ENCODE peak calls at places on chromosomes 13 and 19, in six cellular contexts. V, A, O, B, M and Q are unnamed samples.

GRCh38 chr19:39645800-39646411 is 9.8 kb upstream of the LGALS16 start:
- DNase-seq in O (peak; percentile 38), B (peak; percentile 32), A (no peak), V (no peak), M (peak; percentile 30), Q (peak; percentile 29)

GRCh38 chr13:99608345-99608744 is 107.1 kb downstream of the TM9SF2 start:
- DNase-seq in A (no peak), M (no peak), B (no peak), V (no peak), O (no peak), Q (no peak)

GRCh38 chr13:33169273-33169980 is 116.1 kb downstream of the STARD13 start:
- DNase-seq in M (peak; percentile 80), B (peak; percentile 46), O (no peak), A (peak; percentile 50), V (no peak), Q (peak; percentile 75)

GRCh38 chr13:34467450-34468083 is 474.5 kb upstream of the NBEA start:
- DNase-seq in B (no peak), M (no peak), A (no peak), V (no peak), O (no peak), Q (no peak)

GRCh38 chr13:46124531-46124966 is 19.7 kb upstream of the CPB2 start:
- DNase-seq in M (no peak), V (no peak), A (no peak), O (no peak), B (no peak), Q (no peak)

GRCh38 chr19:2552859-2553258 is 76.9 kb downstream of the GADD45B start:
- DNase-seq in M (no peak), B (no peak), A (no peak), V (no peak), O (no peak), Q (no peak)

GRCh38 chr13:76723551-76724232 is 162.5 kb downstream of the KCTD12 start:
- DNase-seq in B (peak; percentile 89), A (peak; percentile 54), O (no peak), M (peak; percentile 82), V (peak; percentile 21), Q (peak; percentile 96)

GRCh38 chr19:1067341-1068103 is 555 bp downstream of the ARHGAP45 start:
- DNase-seq in V (no peak), B (no peak), A (no peak), M (no peak), O (no peak), Q (no peak)

GRCh38 chr19:8158411-8159074 is 9.2 kb upstream of the FBN3 start:
- DNase-seq in V (no peak), B (peak; percentile 83), A (peak; percentile 58), M (peak; percentile 92), O (peak; percentile 69), Q (peak; percentile 88)

GRCh38 chr13:22447132-22447886 is 733.5 kb upstream of the SGCG start:
- DNase-seq in M (no peak), V (no peak), A (no peak), B (no peak), O (no peak), Q (no peak)

GRCh38 chr19:17641846-17642245 is 46.3 kb downstream of the UNC13A start:
- DNase-seq in V (no peak), O (no peak), A (no peak), M (no peak), B (no peak), Q (no peak)

GRCh38 chr13:74134777-74135305 is 637 bp upstream of the KLF12 start:
- DNase-seq in A (no peak), O (no peak), V (no peak), B (peak; percentile 74), M (no peak), Q (no peak)

GRCh38 chr13:65913173-65913572 is 1317.0 kb downstream of the PCDH9 start:
- DNase-seq in A (peak; percentile 24), V (no peak), O (no peak), B (peak; percentile 87), M (peak; percentile 84), Q (peak; percentile 88)

GRCh38 chr19:50702158-50702869 is 17.3 kb downstream of the SHANK1 start:
- DNase-seq in A (no peak), B (no peak), O (no peak), V (no peak), M (no peak), Q (no peak)

GRCh38 chr13:40192516-40193257 is 473.8 kb downstream of the FOXO1 start:
- DNase-seq in O (no peak), A (no peak), B (no peak), M (no peak), V (no peak), Q (no peak)

GRCh38 chr19:13794388-13794751 is 873 bp upstream of the ZSWIM4 start:
- DNase-seq in M (peak; percentile 99), O (no peak), V (peak; percentile 91), A (peak; percentile 87), B (peak; percentile 77), Q (peak; percentile 94)

GRCh38 chr13:112434032-112434431 is 57.9 kb downstream of the SPACA7 start:
- DNase-seq in A (no peak), B (no peak), O (no peak), V (no peak), M (no peak), Q (no peak)

GRCh38 chr19:30208661-30209060 is 163.5 kb upstream of the ZNF536 start:
- DNase-seq in A (no peak), B (no peak), O (no peak), V (no peak), M (no peak), Q (no peak)

GRCh38 chr13:98344392-98344791 is 167.3 kb upstream of the RNF113B start:
- DNase-seq in V (no peak), B (no peak), M (no peak), O (no peak), A (no peak), Q (no peak)

GRCh38 chr19:18385675-18386542 is at the start of gene GDF15:
- DNase-seq in O (no peak), V (peak; percentile 48), M (peak; percentile 92), A (peak; percentile 77), B (peak; percentile 43), Q (peak; percentile 98)

GRCh38 chr13:26584713-26585112 is 27.2 kb downstream of the WASF3 start:
- DNase-seq in M (peak; percentile 42), A (no peak), B (peak; percentile 73), O (no peak), V (no peak), Q (peak; percentile 84)

GRCh38 chr19:15840833-15841232 is 25.4 kb upstream of the OR10H1 start:
- DNase-seq in V (no peak), B (no peak), A (no peak), M (no peak), O (no peak), Q (no peak)

GRCh38 chr19:15841875-15842569 is 26.6 kb upstream of the OR10H1 start:
- DNase-seq in B (no peak), M (no peak), O (no peak), A (no peak), V (no peak), Q (no peak)

GRCh38 chr19:15836345-15836594 is 20.8 kb upstream of the OR10H1 start:
- DNase-seq in A (no peak), B (no peak), O (no peak), M (no peak), V (no peak), Q (peak; percentile 14)

GRCh38 chr19:15831626-15832025 is 16.2 kb upstream of the OR10H1 start:
- DNase-seq in A (no peak), O (no peak), V (no peak), B (no peak), M (no peak), Q (no peak)

GRCh38 chr19:15836595-15837398 is 21.3 kb upstream of the OR10H1 start:
- DNase-seq in O (peak; percentile 87), A (peak; percentile 79), V (peak; percentile 97), B (peak; percentile 98), M (peak; percentile 97), Q (peak; percentile 90)
- H3K4me3 ChIP-seq in O (no peak overlapping the region), A (peak overlapping the region; percentile 77), V (peak overlapping the region; percentile 76), B (peak overlapping the region; percentile 88), M (no peak overlapping the region), Q (peak overlapping the region; percentile 76)

DNA sequence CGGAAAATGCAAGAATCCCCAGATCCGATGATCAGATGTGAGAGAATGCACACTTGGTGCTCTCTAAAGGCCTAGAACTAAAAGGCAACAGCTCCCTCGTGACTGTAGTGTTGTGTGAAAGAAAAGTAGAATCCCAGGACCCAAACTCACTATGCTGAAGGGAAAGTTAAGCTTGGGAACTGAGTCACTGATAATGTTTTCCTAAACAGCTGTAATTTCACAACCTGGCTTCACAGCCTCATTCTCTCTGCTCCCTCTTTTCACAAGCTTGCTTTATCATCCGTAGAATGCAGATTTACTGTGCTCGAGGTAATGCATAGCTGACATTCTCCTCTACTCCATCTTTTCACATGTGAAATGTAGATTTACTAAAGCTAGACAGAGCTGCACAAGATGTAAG is 111.0 kb downstream of the TNFRSF19 start:
- DNase-seq in B (peak; percentile 63), O (no peak), M (peak; percentile 86), V (no peak), A (no peak), Q (peak; percentile 76)
- H3K4me3 ChIP-seq in B (no peak overlapping the region), O (no peak overlapping the region), M (no peak overlapping the region), V (no peak overlapping the region), A (no peak overlapping the region), Q (no peak overlapping the region)

DNA sequence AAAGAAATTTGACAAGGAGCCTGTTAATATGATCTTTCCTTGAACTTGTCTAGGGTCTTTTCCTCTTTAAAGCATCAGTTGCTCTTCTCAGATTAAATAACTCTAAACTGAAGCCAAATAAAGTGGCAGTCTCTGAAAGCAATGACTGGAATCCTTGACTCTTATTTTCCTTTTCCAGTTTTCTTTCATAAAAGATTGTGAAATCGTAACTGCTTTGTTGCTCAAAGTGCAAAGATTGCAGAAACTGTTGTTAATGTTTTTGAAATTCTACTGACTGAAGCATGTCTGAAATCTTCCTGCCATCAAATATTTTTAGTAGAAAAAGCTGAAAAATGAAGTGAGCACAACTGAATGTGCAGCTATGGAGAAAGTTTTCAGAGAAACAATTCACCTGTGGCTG is 1.9 kb downstream of the NHLRC3 start:
- DNase-seq in V (no peak), B (peak; percentile 77), O (no peak), M (peak; percentile 19), A (no peak), Q (peak; percentile 11)
- H3K4me3 ChIP-seq in V (no peak overlapping the region), B (peak overlapping the region; percentile 99), O (no peak overlapping the region), M (no peak overlapping the region), A (no peak overlapping the region), Q (no peak overlapping the region)

DNA sequence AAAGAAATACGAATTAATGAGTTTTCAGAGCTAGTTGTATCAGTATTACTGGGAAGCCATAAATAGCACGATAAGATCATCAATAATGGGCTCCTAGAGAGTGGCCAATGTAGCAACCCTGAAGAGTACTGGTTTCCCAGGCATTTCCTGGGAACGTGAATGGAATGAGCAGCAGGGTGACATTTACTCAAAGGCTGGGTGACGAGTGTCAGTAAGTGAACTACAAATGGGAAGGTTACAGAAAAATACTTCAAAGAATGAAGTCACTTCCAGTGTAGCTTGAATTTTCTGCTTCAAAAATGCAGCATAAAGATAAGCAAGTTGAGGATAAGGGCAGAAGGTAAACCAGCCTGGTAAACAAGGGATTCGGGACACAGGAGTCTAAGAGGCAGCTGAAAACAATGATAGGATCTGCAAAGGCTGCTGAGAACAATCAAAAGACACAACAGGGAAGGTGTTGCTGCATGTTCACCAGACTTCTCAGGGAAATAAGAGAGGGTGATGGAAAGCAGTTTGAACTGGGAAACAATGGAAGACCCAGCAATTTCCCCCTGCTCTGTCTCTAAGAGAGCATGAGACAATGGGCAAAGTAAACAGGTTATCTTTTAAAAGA is 48.6 kb upstream of the POSTN start:
- DNase-seq in V (no peak), M (peak; percentile 26), B (no peak), A (no peak), O (peak; percentile 21), Q (no peak)
- H3K4me3 ChIP-seq in V (no peak overlapping the region), M (no peak overlapping the region), B (no peak overlapping the region), A (no peak overlapping the region), O (peak overlapping the region; percentile 6), Q (no peak overlapping the region)

GRCh38 chr19:52898101-52898500 is 666 bp upstream of the ZNF320 start:
- DNase-seq in M (no peak), A (no peak), V (no peak), B (no peak), O (no peak), Q (no peak)
- H3K4me3 ChIP-seq in M (peak overlapping the region; percentile 73), A (no peak overlapping the region), V (peak overlapping the region; percentile 60), B (peak overlapping the region; percentile 96), O (peak overlapping the region; percentile 82), Q (peak overlapping the region; percentile 92)